ENCODE peak calls at places on chromosomes 4 and X, in seven cellular contexts. S is bronchial epithelial cell, H is left lung, E is fibroblast of lung, J is Panc1, K is endothelial cell, D is HFF-Myc. Z is an unnamed sample.

GRCh38 chr4:182885738-182886077 is 31.5 kb downstream of the DCTD start:
- DNase-seq in D (no peak), J (no peak), K (no peak), S (no peak), E (peak), H (no peak), Z (no peak)

GRCh38 chrX:101419489-101419888 is 11.5 kb downstream of the HNRNPH2 start:
- DNase-seq in D (no peak), E (no peak), H (no peak), J (no peak), S (no peak), K (no peak), Z (no peak)

GRCh38 chr4:125985856-125986255 is 671.1 kb downstream of the FAT4 start:
- DNase-seq in E (no peak), J (no peak), H (no peak), S (peak), K (no peak), D (no peak), Z (no peak)

GRCh38 chrX:19688426-19688825 is 173.1 kb upstream of the MAP3K15 start:
- DNase-seq in S (no peak), D (no peak), K (no peak), E (no peak), J (no peak), H (no peak), Z (no peak)

GRCh38 chr4:115090483-115091075 is 22.8 kb downstream of the NDST4 start:
- DNase-seq in H (no peak), D (no peak), S (peak), E (peak), J (no peak), K (no peak), Z (no peak)

GRCh38 chr4:85210353-85210752 is 243.9 kb upstream of the WDFY3 start:
- DNase-seq in D (no peak), H (no peak), J (peak), K (no peak), S (peak), E (no peak), Z (no peak)

GRCh38 chr4:103498161-103499070 is 221.4 kb downstream of the TACR3 start:
- DNase-seq in S (peak), H (no peak), J (no peak), D (peak), K (no peak), E (peak), Z (no peak)

GRCh38 chrX:153416781-153417180 is 5.5 kb downstream of the ZFP92 start:
- DNase-seq in J (no peak), K (no peak), E (no peak), S (no peak), D (peak), H (no peak), Z (no peak)

GRCh38 chrX:119502727-119503483 is 34.7 kb downstream of the SLC25A5 start:
- DNase-seq in S (peak), E (peak), J (no peak), D (no peak), K (no peak), H (no peak), Z (no peak)

GRCh38 chr4:8407756-8408155 is 32.8 kb downstream of the ACOX3 start:
- DNase-seq in K (no peak), H (no peak), S (no peak), D (no peak), J (no peak), E (no peak), Z (no peak)
- TF ChIP-seq CTCF in K (no peak), H (no peak), S (no peak), D (no peak), J (no peak), E (no peak), Z (no peak)

DNA sequence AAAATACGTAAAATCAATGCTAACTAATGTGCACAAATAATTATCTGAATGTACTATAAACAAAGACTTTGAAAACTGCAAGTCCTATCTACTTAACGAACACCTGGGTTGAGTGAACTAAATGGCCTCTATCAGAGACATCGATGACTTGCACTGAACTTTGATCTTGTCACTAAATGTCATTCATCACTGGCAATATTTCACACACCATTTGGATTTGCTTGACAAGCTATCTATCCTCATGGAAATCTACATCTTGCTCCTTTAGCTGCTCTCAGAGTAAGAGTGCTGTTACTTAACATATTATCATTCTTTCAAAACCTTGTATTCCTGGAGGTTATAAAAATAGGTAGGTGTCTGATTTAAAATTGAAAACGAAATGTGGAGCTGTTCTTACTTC is 289.3 kb downstream of the TLL1 start:
- DNase-seq in J (no peak), H (no peak), S (no peak), E (no peak), K (no peak), D (no peak), Z (no peak)
- TF ChIP-seq CTCF in J (no peak), H (no peak), S (no peak), E (no peak), K (no peak), D (no peak), Z (no peak)

GRCh38 chr4:17468638-17469221 is 43.2 kb downstream of the QDPR start:
- DNase-seq in K (peak), J (no peak), H (no peak), E (peak), S (no peak), D (peak), Z (no peak)
- TF ChIP-seq CTCF in K (peak), J (peak), H (peak), E (peak), S (peak), D (peak), Z (peak)

GRCh38 chrX:1466971-1467561 is 14.4 kb upstream of the ASMTL start:
- DNase-seq in H (no peak), E (no peak), J (no peak), D (no peak), K (no peak), S (no peak), Z (peak)

GRCh38 chrX:1464282-1465131 is 11.8 kb upstream of the ASMTL start:
- DNase-seq in E (no peak), S (no peak), J (no peak), D (no peak), H (no peak), K (no peak), Z (peak)

GRCh38 chrX:1466232-1466661 is 13.5 kb upstream of the ASMTL start:
- DNase-seq in J (no peak), S (no peak), D (no peak), E (no peak), H (no peak), K (no peak), Z (peak)

GRCh38 chrX:1465261-1466231 is 12.8 kb upstream of the ASMTL start:
- DNase-seq in E (no peak), D (no peak), H (no peak), S (no peak), K (no peak), J (no peak), Z (no peak)

DNA sequence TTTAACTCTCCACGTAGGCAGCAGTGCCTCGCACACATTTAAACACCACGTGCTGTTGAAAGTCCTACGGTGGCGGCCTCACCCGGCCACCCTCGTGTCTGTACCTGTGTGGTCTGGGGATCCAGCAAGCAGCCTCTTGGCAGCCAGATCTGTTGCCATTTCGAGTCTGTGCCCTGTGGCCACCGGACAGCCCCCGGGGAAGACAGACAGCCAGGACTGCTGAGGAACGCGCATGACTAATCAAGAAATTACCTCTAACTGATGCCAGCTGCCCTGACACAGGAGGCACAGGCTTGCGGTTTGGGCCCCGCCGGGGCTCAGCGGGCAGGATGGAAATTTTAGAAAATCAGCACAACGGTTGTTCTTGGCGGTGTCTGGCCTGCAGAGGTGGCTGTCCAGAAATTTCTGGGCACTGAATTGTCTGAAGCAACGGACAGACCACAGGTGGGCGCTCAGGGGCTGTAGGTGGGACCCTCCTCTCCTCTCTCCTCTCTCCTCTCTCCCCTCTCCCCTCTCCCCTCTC is 15.6 kb upstream of the ASMTL start:
- DNase-seq in J (no peak), S (no peak), H (no peak), D (no peak), K (no peak), E (no peak), Z (no peak)
- TF ChIP-seq CTCF in J (no peak), S (no peak), H (no peak), D (peak), K (no peak), E (no peak), Z (no peak)

DNA sequence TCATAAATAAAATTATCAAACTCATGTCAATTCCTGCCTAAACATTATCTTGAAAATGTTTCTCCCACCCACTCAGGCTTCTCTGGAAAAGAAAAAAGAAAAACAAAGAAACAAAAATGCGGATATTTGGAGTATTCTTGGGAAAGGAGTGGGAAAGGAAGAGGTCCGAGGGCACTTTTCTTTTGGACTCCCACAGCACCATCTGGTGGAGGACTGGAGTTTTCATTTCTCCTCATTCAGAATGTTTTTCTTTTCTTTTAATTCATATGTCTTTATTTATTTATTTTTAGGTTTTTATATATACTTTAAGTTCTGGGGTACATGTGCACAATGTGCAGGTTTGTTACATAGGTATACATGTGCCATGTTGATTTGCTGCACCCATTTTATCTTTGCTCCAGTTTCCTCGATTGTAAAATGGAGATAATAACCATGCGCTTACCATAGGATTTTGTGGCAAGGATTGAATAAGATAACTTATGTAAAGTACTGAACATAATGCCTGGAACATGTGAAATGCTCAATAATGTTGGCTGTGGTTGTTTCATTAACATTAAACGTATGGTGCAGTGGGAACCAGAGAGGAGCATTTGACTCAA is 8.0 kb upstream of the KCNE5 start:
- DNase-seq in S (peak), K (peak), E (peak), H (no peak), J (no peak), D (no peak), Z (no peak)
- TF ChIP-seq CTCF in S (peak), K (peak), E (peak), H (peak), J (peak), D (peak), Z (no peak)

GRCh38 chrX:49165901-49166881 is 3.6 kb downstream of the MAGIX start:
- DNase-seq in K (peak), S (peak), J (peak), E (peak), D (no peak), H (peak), Z (no peak)
- TF ChIP-seq CTCF in K (no peak), S (peak), J (peak), E (no peak), D (peak), H (no peak), Z (peak)

Z was measured in suprapubic skin.